ENCODE peak calls at places on chromosomes 2 and 18, in nine cellular contexts. X is hippocampal formation; R is glutamatergic neuron; Z is AG09309; O is hypothalamus; Q is activated CD4-positive, alpha-beta T cell treated with anti-CD3 and anti-CD28 coated beads, Interleukin-2, amount 50 U/mL, for 24 hours; M is astrocyte of the hippocampus; D is OCI-LY7; L is cardiac septum. J is an unnamed sample.

GRCh38 chr2:215382011-215382410 is 53.9 kb downstream of the FN1 start:
- DNase-seq in D (no peak), Z (no peak), O (no peak), L (no peak), R (no peak), M (no peak), Q (no peak), X (no peak), J (no peak)

GRCh38 chr2:122319551-122320132 is 564.2 kb downstream of the TSN start:
- DNase-seq in O (no peak), Z (no peak), R (no peak), M (no peak), Q (no peak), L (no peak), X (no peak), D (no peak), J (no peak)

GRCh38 chr2:127463155-127463991 is 45.1 kb downstream of the PROC start:
- DNase-seq in L (no peak), Z (no peak), Q (no peak), D (no peak), R (peak), M (peak), O (no peak), X (no peak), J (no peak)

GRCh38 chr2:47404356-47404755 is 1.4 kb downstream of the MSH2 start:
- DNase-seq in R (no peak), Z (no peak), X (no peak), D (peak), O (no peak), Q (no peak), M (no peak), L (no peak), J (no peak)

GRCh38 chr18:35458677-35459441 is 38.9 kb downstream of the INO80C start:
- DNase-seq in L (peak), O (no peak), D (no peak), X (no peak), Z (no peak), M (peak), Q (no peak), R (no peak), J (no peak)

GRCh38 chr2:237590272-237591020 is at the start of gene RAB17:
- DNase-seq in L (no peak), X (no peak), Z (no peak), D (no peak), M (peak), Q (no peak), R (no peak), O (no peak), J (no peak)

GRCh38 chr18:28147674-28148171 is 29.2 kb downstream of the CDH2 start:
- DNase-seq in D (no peak), Z (peak), Q (no peak), L (no peak), R (no peak), X (no peak), O (peak), M (peak), J (peak)

GRCh38 chr18:44627245-44627644 is 53.4 kb upstream of the SETBP1 start:
- DNase-seq in L (no peak), Z (peak), X (no peak), R (no peak), D (no peak), O (no peak), M (peak), Q (no peak), J (no peak)

GRCh38 chr2:9952856-9953503 is 1.5 kb downstream of the GRHL1 start:
- DNase-seq in M (no peak), X (no peak), R (no peak), Q (no peak), D (no peak), Z (no peak), L (no peak), O (no peak), J (no peak)

GRCh38 chr18:39345321-39345720 is 1779.7 kb upstream of the CELF4 start:
- DNase-seq in O (no peak), X (no peak), L (no peak), R (no peak), M (no peak), Z (peak), D (no peak), Q (no peak), J (no peak)

GRCh38 chr2:177724398-177725287 is 332.1 kb downstream of the AGPS start:
- DNase-seq in M (peak), D (peak), O (peak), Z (peak), L (no peak), Q (no peak), R (peak), X (peak), J (peak)

GRCh38 chr2:151085101-151085640 is 176.5 kb downstream of the RBM43 start:
- DNase-seq in Q (no peak), D (no peak), R (no peak), M (no peak), L (no peak), O (no peak), Z (no peak), X (no peak), J (no peak)

GRCh38 chr2:12303181-12304030 is 413.3 kb upstream of the TRIB2 start:
- DNase-seq in Q (no peak), L (no peak), Z (peak), M (peak), X (no peak), D (no peak), R (no peak), O (no peak), J (no peak)

GRCh38 chr2:121173112-121173511 is 111.9 kb downstream of the TFCP2L1 start:
- DNase-seq in R (no peak), X (no peak), L (no peak), Z (no peak), Q (no peak), O (no peak), D (no peak), M (peak), J (no peak)

GRCh38 chr2:114442545-114442944 is at the start of gene DPP10:
- DNase-seq in M (peak), D (peak), R (no peak), Q (no peak), X (no peak), Z (no peak), L (no peak), O (no peak), J (no peak)

GRCh38 chr2:169649278-169649677 is 44.9 kb downstream of the CFAP210 start:
- DNase-seq in D (no peak), Z (no peak), L (no peak), M (no peak), O (no peak), R (no peak), Q (no peak), X (no peak), J (no peak)

GRCh38 chr18:24010673-24011072 is 3.9 kb upstream of the TTC39C start:
- DNase-seq in R (no peak), D (no peak), O (no peak), Q (no peak), M (no peak), X (no peak), Z (no peak), L (no peak), J (no peak)